ENCODE peak calls at places on chromosomes 4 and X, in six cellular contexts. U is A549, Z is upper lobe of left lung, S is HepG2, F is GM12878, O is K562. T is an unnamed sample.

GRCh38 chr4:89256203-89256800 is 51.3 kb downstream of the GPRIN3 start:
- ATAC-seq in U (peak; percentile 30), Z (no peak), F (no peak), S (no peak), O (no peak), T (no peak)

GRCh38 chrX:133555796-133556458 is 140.6 kb upstream of the GPC4 start:
- ATAC-seq in O (no peak), Z (no peak), F (no peak), U (no peak), S (no peak), T (no peak)

GRCh38 chrX:112877771-112878173 is 37.1 kb upstream of the AMOT start:
- ATAC-seq in O (no peak), Z (no peak), F (no peak), U (no peak), S (no peak), T (no peak)

GRCh38 chr4:16233569-16234177 is 7.4 kb upstream of the TAPT1 start:
- ATAC-seq in S (no peak), F (no peak), Z (no peak), O (no peak), U (no peak), T (no peak)

GRCh38 chr4:38837849-38838248 is 18.8 kb downstream of the TLR6 start:
- ATAC-seq in U (no peak), F (no peak), Z (no peak), O (no peak), S (no peak), T (no peak)

GRCh38 chrX:97806238-97806637 is 922.5 kb downstream of the RPA4 start:
- ATAC-seq in Z (no peak), S (no peak), U (no peak), F (no peak), O (no peak), T (no peak)

GRCh38 chrX:48558270-48558669 is 16.0 kb upstream of the RBM3 start:
- ATAC-seq in U (peak; percentile 82), F (no peak), O (no peak), Z (peak; percentile 66), S (no peak), T (peak; percentile 53)

GRCh38 chrX:68658530-68658929 is 11.1 kb downstream of the STARD8 start:
- ATAC-seq in S (no peak), F (no peak), O (no peak), Z (no peak), U (no peak), T (peak; percentile 58)

GRCh38 chr4:139776235-139776634 is 110.6 kb downstream of the MGST2 start:
- ATAC-seq in F (no peak), Z (no peak), U (no peak), O (no peak), S (no peak), T (no peak)

GRCh38 chrX:57289089-57289488 is 2.6 kb downstream of the FAAH2 start:
- ATAC-seq in S (no peak), U (no peak), F (no peak), O (no peak), Z (no peak), T (no peak)

GRCh38 chrX:57285001-57285400 is 1.5 kb upstream of the FAAH2 start:
- ATAC-seq in S (no peak), F (no peak), U (no peak), O (no peak), Z (no peak), T (no peak)

GRCh38 chrX:57282568-57282967 is 3.9 kb upstream of the FAAH2 start:
- ATAC-seq in Z (no peak), S (peak; percentile 48), F (peak; percentile 15), O (no peak), U (no peak), T (no peak)

DNA sequence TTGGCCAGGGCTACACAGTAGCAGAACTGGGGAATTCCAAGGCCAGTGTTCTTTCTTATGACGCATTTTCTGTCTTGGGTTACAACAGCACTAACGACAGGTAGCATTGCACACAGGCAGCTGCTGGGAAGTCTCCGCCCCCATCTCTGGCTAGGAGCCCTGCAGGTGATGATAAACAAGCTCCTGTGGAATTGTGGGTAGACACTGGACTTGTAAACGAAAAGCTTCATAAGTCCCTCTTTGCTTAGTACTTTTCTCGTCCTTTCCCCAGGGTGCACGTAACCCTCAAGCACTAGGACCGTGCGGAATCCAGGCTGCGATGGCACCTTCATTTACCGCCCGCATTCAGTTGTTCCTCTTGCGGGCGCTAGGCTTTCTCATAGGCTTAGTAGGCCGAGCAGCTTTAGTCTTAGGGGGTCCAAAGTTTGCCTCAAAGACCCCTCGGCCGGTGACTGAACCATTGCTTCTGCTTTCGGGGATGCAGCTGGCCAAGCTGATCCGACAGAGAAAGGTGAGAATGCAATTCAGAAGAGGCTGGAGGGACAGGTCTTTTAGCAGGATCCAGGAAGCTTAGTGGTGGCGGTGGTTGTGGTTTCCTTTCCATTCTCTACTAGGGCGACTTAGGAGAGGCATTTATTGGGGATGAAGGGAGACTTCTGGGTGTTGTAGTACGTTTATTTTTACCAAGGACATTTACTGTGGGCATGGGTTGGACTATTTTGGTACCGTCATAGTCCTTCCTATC is at the start of gene FAAH2:
- ATAC-seq in U (peak; percentile 82), F (peak; percentile 94), O (peak; percentile 93), S (peak; percentile 95), Z (peak; percentile 56), T (no peak)
- TF ChIP-seq EP300 in U (no peak), F (no peak), O (no peak), S (peak; percentile 26), Z (no peak), T (no peak)

DNA sequence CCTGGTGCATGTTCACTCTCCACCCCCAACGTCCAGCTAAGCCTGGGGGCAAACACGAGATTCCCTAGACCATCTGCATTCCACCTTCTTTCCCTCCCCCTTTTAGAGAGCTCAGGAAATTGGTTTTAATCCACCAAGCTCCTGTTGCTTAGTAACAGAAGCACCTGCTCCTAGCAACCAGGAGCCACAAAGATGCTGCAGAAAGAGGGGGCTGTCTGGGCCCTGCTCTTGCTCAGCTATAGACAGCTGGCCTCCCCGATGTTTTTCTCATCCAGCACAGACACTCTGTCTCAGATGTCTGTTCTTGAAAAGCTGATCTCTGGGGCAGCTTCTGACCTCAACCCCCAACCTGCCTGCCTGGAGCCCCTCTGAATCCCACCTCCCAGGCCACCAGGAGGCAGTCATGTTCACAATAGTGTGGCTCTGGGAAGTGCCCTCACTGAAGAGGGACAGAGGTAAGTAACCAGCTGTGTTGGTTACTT is 71.5 kb downstream of the SLC16A2 start:
- ATAC-seq in Z (no peak), O (peak; percentile 69), U (peak; percentile 39), S (peak; percentile 75), F (peak; percentile 84), T (no peak)
- TF ChIP-seq EP300 in Z (no peak), O (no peak), U (no peak), S (no peak), F (no peak), T (no peak)

DNA sequence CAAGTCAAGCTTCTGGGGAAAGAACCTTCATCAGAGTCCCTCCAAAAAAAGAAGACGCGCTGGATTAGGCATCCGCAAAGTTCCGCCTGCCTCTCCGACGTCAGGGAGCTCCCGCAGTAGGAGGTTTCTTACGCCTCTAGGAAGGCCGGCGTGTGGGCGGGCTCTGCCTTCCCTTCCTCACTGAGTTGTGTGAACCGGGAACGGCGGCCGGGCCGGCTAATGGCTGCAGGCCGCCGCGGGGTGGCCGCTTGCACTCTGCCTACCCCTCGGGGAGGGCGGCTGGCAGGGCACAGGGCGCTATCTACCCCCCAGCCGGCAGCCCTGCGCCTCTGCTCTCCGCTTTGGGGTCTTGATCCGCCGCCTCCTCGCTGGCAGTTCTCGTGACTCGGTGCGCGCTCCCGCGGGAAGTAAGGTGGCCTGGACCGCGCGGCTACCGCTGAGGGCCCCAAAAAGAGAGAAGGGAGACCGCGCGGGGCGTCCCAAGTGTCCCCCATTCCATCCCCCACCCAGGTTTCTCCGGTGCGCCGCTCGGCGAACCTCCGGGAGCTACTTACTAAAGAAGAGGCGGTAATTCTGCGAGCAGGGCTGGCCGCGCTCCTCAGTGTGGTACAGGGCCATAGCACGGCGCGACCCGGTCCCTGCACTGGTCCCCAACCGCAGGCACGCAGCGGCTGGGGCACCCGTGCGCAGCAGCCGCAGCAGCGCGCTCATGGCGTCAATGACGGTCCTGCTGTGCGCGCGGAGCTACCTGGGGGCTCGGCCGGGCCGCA is at the start of gene PPA2:
- ATAC-seq in S (peak; percentile 96), F (peak; percentile 88), Z (peak; percentile 98), U (peak; percentile 93), O (peak; percentile 91), T (peak; percentile 95)
- TF ChIP-seq EP300 in S (no peak), F (peak; percentile 6), Z (no peak), U (no peak), O (no peak), T (no peak)

GRCh38 chr4:188976644-188977115 is 837.4 kb downstream of the TRIML1 start:
- ATAC-seq in S (no peak), O (no peak), F (no peak), Z (no peak), U (no peak), T (no peak)
- TF ChIP-seq EP300 in S (no peak), O (no peak), F (no peak), Z (no peak), U (no peak), T (no peak)

DNA sequence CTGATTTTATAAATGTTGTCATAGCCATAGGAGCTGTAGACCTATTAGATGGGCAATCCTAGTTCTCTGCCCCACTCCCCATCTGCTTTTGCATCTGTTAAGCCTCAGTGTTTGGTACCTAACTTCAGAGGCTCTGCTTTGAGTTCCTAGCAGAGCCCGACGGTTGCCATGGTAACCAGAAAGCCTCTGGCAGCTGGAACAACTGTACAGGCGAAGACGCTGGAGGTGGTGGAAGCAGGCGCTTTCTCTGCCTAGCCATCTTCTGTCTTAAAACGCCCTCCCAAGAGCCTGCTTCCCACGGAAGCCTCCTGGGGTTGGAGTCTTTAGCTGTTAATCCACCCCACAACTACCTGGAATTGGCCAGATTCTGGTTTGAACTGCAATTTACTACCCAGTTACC is 919 bp upstream of the GABRG1 start:
- ATAC-seq in S (no peak), Z (no peak), U (no peak), O (no peak), F (no peak), T (no peak)
- TF ChIP-seq EP300 in S (no peak), Z (no peak), U (no peak), O (no peak), F (no peak), T (no peak)

DNA sequence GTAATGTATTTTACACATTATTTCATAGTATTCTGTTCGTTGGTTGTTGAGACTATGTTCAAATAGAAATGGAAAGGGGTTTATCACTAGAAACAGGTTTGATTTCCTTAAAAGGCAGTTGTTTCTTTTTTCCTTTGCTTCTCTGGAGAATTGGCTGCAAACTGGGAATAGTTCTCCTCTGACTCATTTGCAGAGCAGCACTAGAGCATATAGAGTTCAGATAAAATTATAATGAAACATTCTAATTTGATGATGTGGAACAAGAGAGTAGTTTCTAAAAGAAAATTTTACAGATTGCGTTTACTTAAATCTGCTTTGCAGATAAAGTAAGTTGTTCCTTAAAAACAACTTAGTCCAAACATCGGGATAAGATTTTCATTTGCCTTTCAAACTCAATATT is 29.7 kb downstream of the SYNPO2 start:
- ATAC-seq in Z (peak; percentile 54), U (no peak), O (no peak), F (no peak), S (no peak), T (peak; percentile 54)
- TF ChIP-seq EP300 in Z (no peak), U (no peak), O (no peak), F (no peak), S (no peak), T (no peak)